ENCODE peak calls at places on chromosomes 11 and 22, in five cellular contexts. One of them, this sample, is unnamed.
A peak's percentile ranks its signal among the peaks of the same experiment; 100 is the strongest.

GRCh38 chr11:17755891-17756290 is 21.3 kb downstream of the KCNC1 start:
- DNase-seq in keratinocyte: no peak
- DNase-seq in body of pancreas: no peak
- DNase-seq in spleen: no peak
- DNase-seq in MM.1S: no peak
- DNase-seq in this sample: no peak

GRCh38 chr22:44399196-44399837 is 86.6 kb upstream of the SHISAL1 start:
- DNase-seq in MM.1S: no peak
- DNase-seq in body of pancreas: peak; percentile 73
- DNase-seq in spleen: peak; percentile 40
- DNase-seq in keratinocyte: no peak
- DNase-seq in this sample: no peak

GRCh38 chr11:132064987-132065620 is 694.7 kb downstream of the NTM start:
- DNase-seq in keratinocyte: peak; percentile 80
- DNase-seq in MM.1S: no peak
- DNase-seq in body of pancreas: no peak
- DNase-seq in spleen: no peak
- DNase-seq in this sample: peak; percentile 100

GRCh38 chr11:34978236-34979191 is 62.1 kb downstream of the PDHX start:
- DNase-seq in spleen: no peak
- DNase-seq in keratinocyte: no peak
- DNase-seq in body of pancreas: no peak
- DNase-seq in MM.1S: no peak
- DNase-seq in this sample: no peak

GRCh38 chr11:97702948-97703347 is 1313.1 kb downstream of the JRKL start:
- DNase-seq in MM.1S: no peak
- DNase-seq in keratinocyte: no peak
- DNase-seq in body of pancreas: no peak
- DNase-seq in spleen: no peak
- DNase-seq in this sample: no peak

GRCh38 chr11:114279778-114280532 is 16.2 kb upstream of the NNMT start:
- DNase-seq in MM.1S: no peak
- DNase-seq in body of pancreas: no peak
- DNase-seq in keratinocyte: no peak
- DNase-seq in spleen: no peak
- DNase-seq in this sample: no peak

GRCh38 chr11:121780971-121781370 is 328.2 kb upstream of the SORL1-AS1 start:
- DNase-seq in spleen: no peak
- DNase-seq in body of pancreas: no peak
- DNase-seq in keratinocyte: no peak
- DNase-seq in MM.1S: no peak
- DNase-seq in this sample: no peak

GRCh38 chr11:9263840-9264380 is 1.2 kb downstream of the DENND5A start:
- DNase-seq in MM.1S: peak; percentile 84
- DNase-seq in body of pancreas: no peak
- DNase-seq in spleen: no peak
- DNase-seq in keratinocyte: no peak
- DNase-seq in this sample: no peak

GRCh38 chr11:14554959-14555358 is 34.8 kb upstream of the PSMA1 start:
- DNase-seq in MM.1S: peak; percentile 84
- DNase-seq in keratinocyte: no peak
- DNase-seq in body of pancreas: no peak
- DNase-seq in spleen: no peak
- DNase-seq in this sample: no peak

GRCh38 chr22:39808087-39808486 is 85.5 kb downstream of the ENTHD1 start:
- DNase-seq in MM.1S: no peak
- DNase-seq in keratinocyte: no peak
- DNase-seq in spleen: no peak
- DNase-seq in body of pancreas: peak; percentile 26
- DNase-seq in this sample: no peak

GRCh38 chr11:123020968-123021367 is 39.3 kb upstream of the BSX start:
- DNase-seq in spleen: no peak
- DNase-seq in keratinocyte: no peak
- DNase-seq in MM.1S: peak; percentile 69
- DNase-seq in body of pancreas: peak; percentile 9
- DNase-seq in this sample: no peak

GRCh38 chr22:36417281-36417686 is 29.5 kb upstream of the MYH9 start:
- DNase-seq in body of pancreas: peak; percentile 94
- DNase-seq in spleen: no peak
- DNase-seq in MM.1S: peak; percentile 92
- DNase-seq in keratinocyte: peak; percentile 98
- DNase-seq in this sample: no peak

GRCh38 chr11:17280494-17281127 is 4.1 kb downstream of the NUCB2 start:
- DNase-seq in MM.1S: no peak
- DNase-seq in spleen: no peak
- DNase-seq in keratinocyte: no peak
- DNase-seq in body of pancreas: no peak
- DNase-seq in this sample: no peak

GRCh38 chr11:119134389-119134978 is 13.1 kb downstream of the HINFP start:
- DNase-seq in MM.1S: no peak
- DNase-seq in keratinocyte: no peak
- DNase-seq in body of pancreas: peak; percentile 65
- DNase-seq in spleen: no peak
- DNase-seq in this sample: no peak

GRCh38 chr22:35459423-35459894 is 59.5 kb downstream of the MCM5 start:
- DNase-seq in spleen: no peak
- DNase-seq in MM.1S: no peak
- DNase-seq in body of pancreas: no peak
- DNase-seq in keratinocyte: no peak
- DNase-seq in this sample: no peak

GRCh38 chr22:24099661-24100060 is 81.6 kb upstream of the SUSD2 start:
- DNase-seq in MM.1S: no peak
- DNase-seq in keratinocyte: no peak
- DNase-seq in spleen: peak; percentile 40
- DNase-seq in body of pancreas: no peak
- DNase-seq in this sample: no peak

GRCh38 chr11:45083544-45084087 is 62.8 kb upstream of the PRDM11 start:
- DNase-seq in body of pancreas: peak; percentile 37
- DNase-seq in spleen: no peak
- DNase-seq in keratinocyte: no peak
- DNase-seq in MM.1S: no peak
- DNase-seq in this sample: no peak

GRCh38 chr11:34332524-34332923 is 25.3 kb downstream of the ABTB2 start:
- DNase-seq in keratinocyte: no peak
- DNase-seq in body of pancreas: no peak
- DNase-seq in MM.1S: no peak
- DNase-seq in spleen: no peak
- DNase-seq in this sample: no peak

GRCh38 chr22:46499798-46500174 is 37.6 kb downstream of the CELSR1 start:
- DNase-seq in spleen: no peak
- DNase-seq in body of pancreas: no peak
- DNase-seq in MM.1S: no peak
- DNase-seq in keratinocyte: no peak
- DNase-seq in this sample: no peak

GRCh38 chr11:46381046-46381835 is at the start of gene MDK:
- DNase-seq in keratinocyte: no peak
- DNase-seq in body of pancreas: peak; percentile 43
- DNase-seq in spleen: peak; percentile 89
- DNase-seq in MM.1S: no peak
- DNase-seq in this sample: no peak

GRCh38 chr11:122663764-122664163 is 8.2 kb downstream of the UBASH3B start:
- DNase-seq in MM.1S: no peak
- DNase-seq in spleen: no peak
- DNase-seq in keratinocyte: no peak
- DNase-seq in body of pancreas: no peak
- DNase-seq in this sample: no peak

GRCh38 chr11:65442952-65443351 is 20.4 kb downstream of the NEAT1 start:
- DNase-seq in body of pancreas: no peak
- DNase-seq in keratinocyte: no peak
- DNase-seq in MM.1S: no peak
- DNase-seq in spleen: no peak
- DNase-seq in this sample: no peak

GRCh38 chr11:119903389-119903788 is 174.4 kb upstream of the NECTIN1 start:
- DNase-seq in keratinocyte: no peak
- DNase-seq in MM.1S: no peak
- DNase-seq in body of pancreas: peak; percentile 19
- DNase-seq in spleen: peak; percentile 31
- DNase-seq in this sample: no peak

GRCh38 chr11:35324981-35325380 is 94.4 kb downstream of the SLC1A2 start:
- DNase-seq in MM.1S: no peak
- DNase-seq in body of pancreas: no peak
- DNase-seq in keratinocyte: no peak
- DNase-seq in spleen: no peak
- DNase-seq in this sample: no peak

GRCh38 chr11:61329871-61330270 is 3.0 kb downstream of the DDB1 start:
- DNase-seq in body of pancreas: no peak
- DNase-seq in MM.1S: no peak
- DNase-seq in spleen: no peak
- DNase-seq in keratinocyte: no peak
- DNase-seq in this sample: no peak

GRCh38 chr11:114134870-114135269 is 75.4 kb downstream of the ZBTB16 start:
- DNase-seq in body of pancreas: no peak
- DNase-seq in MM.1S: no peak
- DNase-seq in spleen: no peak
- DNase-seq in keratinocyte: no peak
- DNase-seq in this sample: no peak

GRCh38 chr22:20117656-20118571 is 888 bp upstream of the TRMT2A start:
- DNase-seq in body of pancreas: no peak
- DNase-seq in spleen: peak; percentile 92
- DNase-seq in keratinocyte: no peak
- DNase-seq in MM.1S: peak; percentile 33
- DNase-seq in this sample: no peak

GRCh38 chr11:99505319-99505718 is 484.6 kb downstream of the CNTN5 start:
- DNase-seq in MM.1S: no peak
- DNase-seq in body of pancreas: no peak
- DNase-seq in spleen: no peak
- DNase-seq in keratinocyte: no peak
- DNase-seq in this sample: peak; percentile 63

GRCh38 chr11:44837650-44838049 is 110.9 kb downstream of the TSPAN18 start:
- DNase-seq in keratinocyte: no peak
- DNase-seq in body of pancreas: no peak
- DNase-seq in MM.1S: no peak
- DNase-seq in spleen: no peak
- DNase-seq in this sample: no peak

GRCh38 chr22:36731916-36732315 is 28.4 kb upstream of the CACNG2 start:
- DNase-seq in spleen: no peak
- DNase-seq in body of pancreas: no peak
- DNase-seq in MM.1S: no peak
- DNase-seq in keratinocyte: no peak
- DNase-seq in this sample: no peak

GRCh38 chr11:68798221-68798813 is 43.4 kb downstream of the CPT1A start:
- DNase-seq in body of pancreas: peak; percentile 31
- DNase-seq in MM.1S: no peak
- DNase-seq in keratinocyte: no peak
- DNase-seq in spleen: peak; percentile 79
- DNase-seq in this sample: no peak

GRCh38 chr11:78562398-78562797 is 12.3 kb downstream of the NARS2 start:
- DNase-seq in body of pancreas: no peak
- DNase-seq in spleen: no peak
- DNase-seq in MM.1S: no peak
- DNase-seq in keratinocyte: no peak
- DNase-seq in this sample: peak; percentile 52

GRCh38 chr22:29427176-29427760 is 11.1 kb upstream of the RFPL1 start:
- DNase-seq in MM.1S: no peak
- DNase-seq in spleen: no peak
- DNase-seq in body of pancreas: no peak
- DNase-seq in keratinocyte: no peak
- DNase-seq in this sample: no peak
- TF ChIP-seq CTCF in MM.1S: no peak
- TF ChIP-seq CTCF in spleen: no peak
- TF ChIP-seq CTCF in body of pancreas: no peak
- TF ChIP-seq CTCF in keratinocyte: no peak
- TF ChIP-seq CTCF in this sample: no peak

GRCh38 chr22:41908409-41909289 is 6.2 kb downstream of the SHISA8 start:
- DNase-seq in MM.1S: peak; percentile 42
- DNase-seq in keratinocyte: no peak
- DNase-seq in spleen: no peak
- DNase-seq in body of pancreas: no peak
- DNase-seq in this sample: no peak
- TF ChIP-seq CTCF in MM.1S: no peak
- TF ChIP-seq CTCF in keratinocyte: no peak
- TF ChIP-seq CTCF in spleen: no peak
- TF ChIP-seq CTCF in body of pancreas: no peak
- TF ChIP-seq CTCF in this sample: no peak

DNA sequence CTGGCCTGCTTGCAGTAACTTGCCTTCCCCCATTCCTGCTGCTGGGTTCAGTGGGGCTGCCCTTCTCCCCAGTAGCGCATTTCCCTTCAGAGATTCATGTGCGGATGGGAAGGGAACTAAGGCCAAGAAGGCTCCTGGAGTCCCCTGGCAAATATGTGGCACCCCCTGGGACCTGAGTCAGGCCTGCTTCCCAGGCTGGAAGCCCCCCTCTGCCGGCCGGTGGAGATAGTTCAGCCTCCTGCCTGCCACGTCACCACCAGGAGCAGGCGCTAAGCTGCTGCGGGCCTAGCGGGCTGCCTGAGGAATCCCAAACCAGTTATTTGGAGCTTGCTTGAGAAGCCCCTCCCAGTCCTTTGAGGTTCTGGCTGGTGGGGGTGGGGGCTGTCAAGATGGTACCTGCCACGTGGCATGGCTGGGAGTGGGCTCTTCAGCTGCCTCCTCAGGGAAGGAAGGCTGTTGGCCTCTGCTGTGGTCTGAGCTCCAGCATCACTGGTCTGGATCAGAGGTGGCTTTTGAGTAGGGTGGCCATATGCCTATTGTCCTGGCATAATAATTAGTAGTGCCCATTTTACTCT is 2.0 kb downstream of the SERPINH1 start:
- DNase-seq in body of pancreas: peak; percentile 42
- DNase-seq in keratinocyte: peak; percentile 57
- DNase-seq in MM.1S: no peak
- DNase-seq in spleen: no peak
- DNase-seq in this sample: peak; percentile 67
- TF ChIP-seq CTCF in body of pancreas: no peak
- TF ChIP-seq CTCF in keratinocyte: peak; percentile 56
- TF ChIP-seq CTCF in MM.1S: no peak
- TF ChIP-seq CTCF in spleen: peak; percentile 27
- TF ChIP-seq CTCF in this sample: peak; percentile 79

DNA sequence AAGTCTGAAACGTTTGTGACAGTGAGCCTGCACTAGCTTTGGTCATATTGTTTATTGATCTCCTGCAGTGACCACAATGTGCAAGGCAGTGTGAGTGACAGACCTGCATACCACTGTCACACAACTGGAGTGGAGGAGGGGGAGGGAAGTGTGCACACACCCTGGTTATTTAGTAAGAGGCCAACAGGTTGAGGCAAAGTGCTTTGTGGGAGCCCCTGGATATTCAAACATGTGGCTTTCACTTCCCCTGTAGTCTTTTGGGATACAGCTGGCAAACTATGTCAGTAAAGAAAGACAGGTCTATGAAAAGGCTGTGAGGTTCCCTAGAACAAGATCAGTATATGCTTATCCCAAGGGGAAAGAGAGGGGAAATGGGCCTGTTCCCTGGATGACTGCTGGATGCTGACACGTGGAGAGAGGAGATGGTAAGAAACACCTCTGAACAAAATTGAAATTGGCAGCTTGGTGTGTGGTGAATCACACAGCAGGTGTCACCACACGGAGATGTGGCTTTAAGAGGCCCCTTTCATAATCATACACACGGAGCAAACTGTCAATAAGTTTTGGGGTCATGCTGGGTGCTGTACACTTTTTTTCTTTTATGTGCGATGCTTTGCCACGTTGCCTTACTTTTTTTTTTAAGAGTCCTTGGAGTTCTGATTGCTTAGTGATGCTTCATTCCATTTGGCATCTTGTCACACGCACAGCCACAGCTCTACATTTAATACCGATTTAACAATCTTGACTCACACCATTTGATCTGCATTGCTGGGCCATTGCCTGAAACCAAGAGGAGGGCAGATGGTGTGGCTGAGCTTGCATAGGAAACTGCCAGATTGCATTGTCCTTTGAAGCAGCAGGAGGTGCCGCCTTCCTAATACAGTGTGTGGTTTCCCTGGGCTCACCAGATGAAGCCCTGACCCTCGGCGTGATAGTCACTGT is 11.3 kb downstream of the OSBP2 start:
- DNase-seq in body of pancreas: peak; percentile 13
- DNase-seq in MM.1S: peak; percentile 73
- DNase-seq in spleen: peak; percentile 22
- DNase-seq in keratinocyte: no peak
- DNase-seq in this sample: peak; percentile 73
- TF ChIP-seq CTCF in body of pancreas: no peak
- TF ChIP-seq CTCF in MM.1S: no peak
- TF ChIP-seq CTCF in spleen: no peak
- TF ChIP-seq CTCF in keratinocyte: no peak
- TF ChIP-seq CTCF in this sample: no peak